ENCODE peak calls at places on chromosomes 16 and 17, in four cellular contexts. One of them, this sample, is unnamed.

GRCh38 chr16:11082108-11082859 is 137.9 kb downstream of the CLEC16A start:
- DNase-seq in HepG2: no peak
- DNase-seq in GM12892: no peak
- DNase-seq in GM12878: no peak
- DNase-seq in this sample: no peak

GRCh38 chr17:32486091-32486700 is 597 bp upstream of the CDK5R1 start:
- DNase-seq in HepG2: peak; percentile 49
- DNase-seq in GM12892: peak; percentile 72
- DNase-seq in GM12878: no peak
- DNase-seq in this sample: peak; percentile 76

GRCh38 chr17:74408262-74408661 is 23.6 kb upstream of the GPRC5C start:
- DNase-seq in HepG2: peak; percentile 71
- DNase-seq in GM12892: no peak
- DNase-seq in GM12878: no peak
- DNase-seq in this sample: no peak

GRCh38 chr16:46903255-46903905 is 19.2 kb downstream of the GPT2 start:
- DNase-seq in HepG2: no peak
- DNase-seq in GM12892: no peak
- DNase-seq in GM12878: no peak
- DNase-seq in this sample: no peak

GRCh38 chr17:64240741-64241347 is 22.2 kb downstream of the TEX2 start:
- DNase-seq in HepG2: no peak
- DNase-seq in GM12892: no peak
- DNase-seq in GM12878: no peak
- DNase-seq in this sample: no peak

GRCh38 chr16:11268921-11269375 is at the start of gene TNP2:
- DNase-seq in HepG2: no peak
- DNase-seq in GM12892: no peak
- DNase-seq in GM12878: no peak
- DNase-seq in this sample: no peak

GRCh38 chr17:80980397-80981061 is 11.1 kb upstream of the CHMP6 start:
- DNase-seq in HepG2: no peak
- DNase-seq in GM12892: no peak
- DNase-seq in GM12878: no peak
- DNase-seq in this sample: no peak

GRCh38 chr16:88835383-88835782 is 21.4 kb downstream of the GALNS start:
- DNase-seq in HepG2: no peak
- DNase-seq in GM12892: no peak
- DNase-seq in GM12878: no peak
- DNase-seq in this sample: no peak

GRCh38 chr17:60641810-60642220 is 35.8 kb upstream of the BCAS3 start:
- DNase-seq in HepG2: peak; percentile 87
- DNase-seq in GM12892: peak; percentile 19
- DNase-seq in GM12878: no peak
- DNase-seq in this sample: peak; percentile 24

GRCh38 chr17:45225051-45225700 is 3.5 kb downstream of the FMNL1 start:
- DNase-seq in HepG2: no peak
- DNase-seq in GM12892: peak; percentile 10
- DNase-seq in GM12878: no peak
- DNase-seq in this sample: no peak

GRCh38 chr17:27446569-27447301 is 9.5 kb upstream of the KSR1 start:
- DNase-seq in HepG2: no peak
- DNase-seq in GM12892: no peak
- DNase-seq in GM12878: no peak
- DNase-seq in this sample: no peak

GRCh38 chr17:72099919-72100318 is 20.9 kb upstream of the SOX9 start:
- DNase-seq in HepG2: no peak
- DNase-seq in GM12892: no peak
- DNase-seq in GM12878: no peak
- DNase-seq in this sample: no peak

GRCh38 chr16:35192993-35193392 is 1733.6 kb downstream of the TP53TG3F start:
- DNase-seq in HepG2: no peak
- DNase-seq in GM12892: no peak
- DNase-seq in GM12878: no peak
- DNase-seq in this sample: no peak

GRCh38 chr17:75877752-75878173 is 618 bp downstream of the TRIM47 start:
- DNase-seq in HepG2: peak; percentile 68
- DNase-seq in GM12892: no peak
- DNase-seq in GM12878: no peak
- DNase-seq in this sample: no peak

GRCh38 chr17:37648555-37648954 is 5.3 kb upstream of the DDX52 start:
- DNase-seq in HepG2: no peak
- DNase-seq in GM12892: no peak
- DNase-seq in GM12878: no peak
- DNase-seq in this sample: no peak

DNA sequence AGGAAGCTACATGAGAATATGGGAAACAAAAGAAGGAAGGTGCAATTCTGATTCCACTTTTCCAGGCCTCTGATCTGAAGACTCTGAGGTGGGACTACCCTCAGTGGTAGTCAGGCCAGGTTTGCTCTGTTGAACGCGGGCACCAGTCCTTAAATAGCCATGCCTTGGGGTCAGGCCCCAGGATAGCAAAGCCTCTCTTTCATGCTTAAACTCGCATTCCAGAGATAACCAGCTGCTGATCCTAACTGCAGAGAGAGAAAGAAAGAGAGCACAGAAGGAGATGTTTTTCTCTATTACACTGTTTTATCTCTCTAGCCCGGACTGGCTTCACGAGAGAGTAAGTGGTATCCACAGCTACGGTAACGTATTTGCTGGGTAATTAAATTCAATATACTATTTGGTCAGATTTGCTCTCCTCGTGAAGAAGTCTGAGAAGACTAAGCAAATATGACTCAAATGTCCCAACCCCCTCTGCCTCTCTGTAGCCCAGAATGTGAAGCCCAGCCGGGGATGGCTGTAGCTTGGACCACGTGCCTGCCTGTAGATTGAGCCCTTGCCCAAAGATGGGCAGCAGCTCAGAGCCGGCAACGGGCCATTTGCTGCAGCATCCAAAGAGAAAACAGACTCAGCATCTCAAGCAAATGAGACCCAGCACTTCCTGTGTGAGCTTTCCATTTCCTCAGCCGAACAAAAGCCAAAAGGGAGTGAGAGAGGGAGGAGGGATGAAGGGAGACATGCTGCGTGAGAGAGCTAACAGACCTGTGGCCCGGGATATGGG is 122.2 kb downstream of the SMG6 start:
- DNase-seq in HepG2: no peak
- DNase-seq in GM12892: no peak
- DNase-seq in GM12878: no peak
- DNase-seq in this sample: no peak
- TF ChIP-seq POLR2AphosphoS5 in HepG2: no peak
- TF ChIP-seq POLR2AphosphoS5 in GM12892: no peak
- TF ChIP-seq POLR2AphosphoS5 in GM12878: no peak
- TF ChIP-seq POLR2AphosphoS5 in this sample: no peak

GRCh38 chr17:42282478-42283080 is 5.7 kb upstream of the STAT5A start:
- DNase-seq in HepG2: no peak
- DNase-seq in GM12892: no peak
- DNase-seq in GM12878: no peak
- DNase-seq in this sample: no peak

GRCh38 chr17:42283241-42284019 is 4.9 kb upstream of the STAT5A start:
- DNase-seq in HepG2: no peak
- DNase-seq in GM12892: no peak
- DNase-seq in GM12878: no peak
- DNase-seq in this sample: no peak

GRCh38 chr17:42285346-42286050 is 2.8 kb upstream of the STAT5A start:
- DNase-seq in HepG2: no peak
- DNase-seq in GM12892: no peak
- DNase-seq in GM12878: no peak
- DNase-seq in this sample: no peak

GRCh38 chr17:42284020-42284369 is 4.3 kb upstream of the STAT5A start:
- DNase-seq in HepG2: no peak
- DNase-seq in GM12892: no peak
- DNase-seq in GM12878: no peak
- DNase-seq in this sample: no peak

DNA sequence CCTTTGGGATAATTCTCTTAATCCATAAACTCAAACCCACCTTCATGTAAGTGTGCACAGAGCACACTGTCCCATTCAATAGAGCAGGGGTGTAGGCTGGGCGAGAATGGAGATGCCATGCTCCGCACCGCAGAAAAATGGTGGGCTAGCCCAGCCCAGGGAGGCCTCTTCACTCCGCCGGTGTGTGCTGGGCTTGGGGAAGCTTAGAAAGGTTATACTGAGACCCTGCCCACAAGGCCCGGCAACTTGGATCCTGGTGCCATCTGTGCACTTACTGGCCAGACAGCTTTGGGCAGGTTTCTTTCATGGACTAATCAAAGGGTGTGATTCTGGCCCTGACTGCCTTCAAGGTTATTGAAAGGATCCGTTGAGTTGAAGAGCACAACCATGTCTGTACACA is 3.7 kb upstream of the STAT5A start:
- DNase-seq in HepG2: no peak
- DNase-seq in GM12892: no peak
- DNase-seq in GM12878: no peak
- DNase-seq in this sample: no peak
- TF ChIP-seq TAF1 in HepG2: no peak
- TF ChIP-seq TAF1 in GM12892: no peak
- TF ChIP-seq TAF1 in GM12878: no peak
- TF ChIP-seq TAF1 in this sample: no peak

GRCh38 chr16:31332544-31332943 is 22.4 kb upstream of the ITGAX start:
- DNase-seq in HepG2: no peak
- DNase-seq in GM12892: no peak
- DNase-seq in GM12878: no peak
- DNase-seq in this sample: no peak

GRCh38 chr16:31329671-31330552 is 25.1 kb upstream of the ITGAX start:
- DNase-seq in HepG2: no peak
- DNase-seq in GM12892: no peak
- DNase-seq in GM12878: no peak
- DNase-seq in this sample: no peak

GRCh38 chr16:31331807-31332301 is 23.1 kb upstream of the ITGAX start:
- DNase-seq in HepG2: no peak
- DNase-seq in GM12892: no peak
- DNase-seq in GM12878: no peak
- DNase-seq in this sample: no peak

GRCh38 chr16:31331141-31331764 is 23.7 kb upstream of the ITGAX start:
- DNase-seq in HepG2: no peak
- DNase-seq in GM12892: no peak
- DNase-seq in GM12878: no peak
- DNase-seq in this sample: peak; percentile 54

DNA sequence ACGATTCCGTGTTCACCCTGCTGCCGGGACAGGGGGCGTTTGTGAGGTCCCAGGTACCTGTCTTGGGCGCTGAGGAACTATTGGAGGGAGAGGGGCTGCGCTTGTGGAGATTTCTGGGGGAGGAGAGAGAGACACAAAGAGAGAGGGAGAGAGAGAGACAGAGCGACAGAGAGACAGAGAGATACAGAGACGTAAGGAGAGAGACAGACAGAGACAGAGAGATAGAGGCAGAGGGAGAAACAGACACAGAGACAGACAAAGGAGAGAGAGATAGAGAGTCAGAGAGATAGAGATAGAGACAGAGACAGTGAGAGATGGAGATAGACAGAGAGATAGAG is 24.5 kb upstream of the ITGAX start:
- DNase-seq in HepG2: no peak
- DNase-seq in GM12892: no peak
- DNase-seq in GM12878: no peak
- DNase-seq in this sample: no peak
- TF ChIP-seq POLR2A in HepG2: no peak
- TF ChIP-seq POLR2A in GM12892: no peak
- TF ChIP-seq POLR2A in GM12878: no peak
- TF ChIP-seq POLR2A in this sample: no peak

DNA sequence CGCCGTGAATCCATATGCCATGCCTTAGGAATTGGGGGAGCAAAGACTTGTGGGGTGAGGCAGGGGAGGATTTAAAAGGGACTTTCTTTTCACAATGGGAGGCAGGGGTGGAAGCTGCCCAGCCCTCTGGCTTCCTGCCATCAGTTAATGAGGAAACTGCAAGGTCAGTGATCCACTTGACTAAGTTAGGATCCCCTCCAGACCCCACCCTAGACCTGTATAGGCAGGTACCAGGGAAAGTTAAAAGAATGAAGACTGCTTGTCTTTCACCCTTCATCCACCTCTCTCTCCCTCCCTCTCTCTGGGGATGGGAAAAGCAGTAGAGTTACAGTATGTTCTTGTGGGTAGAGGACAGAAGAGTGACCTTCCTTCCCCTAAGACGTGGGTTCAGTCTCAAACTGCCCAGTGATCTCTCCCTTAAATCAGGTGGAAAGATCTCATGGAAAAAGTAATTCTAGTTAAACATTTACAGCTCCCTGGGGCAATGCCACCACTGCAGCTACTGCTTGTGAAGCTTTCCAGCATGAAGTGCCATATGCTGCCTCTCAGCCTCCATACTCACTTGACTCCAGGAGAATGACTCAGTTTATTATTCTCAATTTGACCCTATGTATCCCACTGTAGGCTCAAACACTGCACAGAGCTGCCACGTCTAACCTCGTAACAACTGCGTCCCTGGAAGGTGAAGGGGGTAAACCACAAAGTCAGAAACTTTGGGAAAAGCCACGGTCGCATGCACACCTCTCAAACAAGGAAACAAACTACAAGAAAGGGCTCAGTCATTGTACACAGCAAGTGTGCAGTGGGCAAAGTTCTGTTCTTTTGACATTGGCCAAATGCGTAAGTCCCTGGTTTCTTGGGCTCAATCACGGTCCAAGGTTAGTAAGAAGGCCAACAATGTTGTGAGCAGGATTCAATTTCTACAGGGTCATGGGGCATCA is 1.2 kb downstream of the COA3 start:
- DNase-seq in HepG2: peak; percentile 74
- DNase-seq in GM12892: no peak
- DNase-seq in GM12878: no peak
- DNase-seq in this sample: no peak
- TF ChIP-seq POLR2AphosphoS5 in HepG2: peak; percentile 74
- TF ChIP-seq POLR2AphosphoS5 in GM12892: no peak
- TF ChIP-seq POLR2AphosphoS5 in GM12878: no peak
- TF ChIP-seq POLR2AphosphoS5 in this sample: no peak

GRCh38 chr17:67038861-67039365 is 5.4 kb upstream of the CACNG1 start:
- DNase-seq in HepG2: no peak
- DNase-seq in GM12892: no peak
- DNase-seq in GM12878: no peak
- DNase-seq in this sample: no peak

GRCh38 chr17:67032382-67032781 is 12.0 kb upstream of the CACNG1 start:
- DNase-seq in HepG2: no peak
- DNase-seq in GM12892: no peak
- DNase-seq in GM12878: no peak
- DNase-seq in this sample: no peak

GRCh38 chr17:67032985-67033384 is 11.4 kb upstream of the CACNG1 start:
- DNase-seq in HepG2: no peak
- DNase-seq in GM12892: no peak
- DNase-seq in GM12878: no peak
- DNase-seq in this sample: no peak

GRCh38 chr17:67033613-67034012 is 10.7 kb upstream of the CACNG1 start:
- DNase-seq in HepG2: no peak
- DNase-seq in GM12892: no peak
- DNase-seq in GM12878: no peak
- DNase-seq in this sample: no peak

GRCh38 chr17:67035131-67036083 is 8.9 kb upstream of the CACNG1 start:
- DNase-seq in HepG2: no peak
- DNase-seq in GM12892: peak; percentile 43
- DNase-seq in GM12878: peak; percentile 64
- DNase-seq in this sample: no peak
- TF ChIP-seq TAF1 in HepG2: no peak
- TF ChIP-seq TAF1 in GM12892: no peak
- TF ChIP-seq TAF1 in GM12878: no peak
- TF ChIP-seq TAF1 in this sample: no peak

This sample was measured in GM12891.